ENCODE peak calls at places on chromosomes 16 and 17, in five cellular contexts. Q is iris pigment epithelial cell, P is dorsolateral prefrontal cortex, S is NCI-H748 treated with DMSO at 0.1 percent for 48 hours, Y is DMS53. V is an unnamed sample.

GRCh38 chr17:43342601-43342905 is 56.2 kb upstream of the ARL4D start:
- DNase-seq in Q (peak), S (no peak), P (no peak), Y (no peak), V (no peak)

GRCh38 chr17:2053380-2054261 is 1.3 kb upstream of the HIC1 start:
- DNase-seq in P (peak), S (peak), Y (peak), Q (peak), V (peak)

GRCh38 chr16:14449790-14450463 is 180.1 kb downstream of the PARN start:
- DNase-seq in Y (no peak), S (no peak), P (no peak), Q (peak), V (no peak)

GRCh38 chr16:19210968-19211367 is 42.9 kb downstream of the SYT17 start:
- DNase-seq in Q (no peak), P (no peak), S (no peak), Y (no peak), V (peak)

GRCh38 chr16:5526826-5527225 is 429.2 kb upstream of the EEF2KMT start:
- DNase-seq in Q (no peak), Y (no peak), S (no peak), P (no peak), V (no peak)

GRCh38 chr17:50325906-50326305 is 20.0 kb upstream of the XYLT2 start:
- DNase-seq in Q (no peak), S (no peak), Y (no peak), P (no peak), V (no peak)

GRCh38 chr17:32960815-32961214 is 30.8 kb upstream of the SPACA3 start:
- DNase-seq in S (no peak), Q (no peak), Y (no peak), P (no peak), V (no peak)

GRCh38 chr16:67030221-67030962 is 1.4 kb downstream of the CBFB start:
- DNase-seq in Q (no peak), Y (no peak), P (no peak), S (no peak), V (no peak)

GRCh38 chr17:38579934-38580333 is 25.8 kb downstream of the SRCIN1 start:
- DNase-seq in Q (peak), S (no peak), P (peak), Y (peak), V (peak)

GRCh38 chr17:72530409-72530808 is 409.6 kb downstream of the SOX9 start:
- DNase-seq in Y (no peak), P (no peak), Q (no peak), S (no peak), V (no peak)

GRCh38 chr16:87138868-87139267 is 178.3 kb downstream of the C16orf95 start:
- DNase-seq in S (no peak), Y (no peak), P (no peak), Q (no peak), V (no peak)

GRCh38 chr17:43694081-43694870 is 32.6 kb upstream of the MEOX1 start:
- DNase-seq in S (peak), Q (peak), P (peak), Y (peak), V (peak)

GRCh38 chr16:70470927-70471341 is 16.5 kb downstream of the FCSK start:
- DNase-seq in Y (peak), Q (peak), S (no peak), P (no peak), V (peak)

GRCh38 chr17:17043668-17044226 is 1.5 kb downstream of the MPRIP start:
- DNase-seq in S (no peak), P (no peak), Y (peak), Q (no peak), V (no peak)

GRCh38 chr17:9050801-9051401 is 29.6 kb downstream of the NTN1 start:
- DNase-seq in Q (no peak), Y (no peak), P (no peak), S (no peak), V (no peak)

GRCh38 chr16:87585452-87586200 is 16.7 kb upstream of the JPH3 start:
- DNase-seq in Y (no peak), P (no peak), S (no peak), Q (no peak), V (no peak)

GRCh38 chr16:5064915-5065314 is 841 bp downstream of the C16orf89 start:
- DNase-seq in S (no peak), Q (peak), P (no peak), Y (peak), V (no peak)

GRCh38 chr16:48123104-48123788 is 32.5 kb downstream of the ABCC12 start:
- DNase-seq in P (no peak), Q (peak), S (no peak), Y (peak), V (peak)

GRCh38 chr17:75077490-75078096 is 10.2 kb upstream of the SLC16A5 start:
- DNase-seq in Q (peak), P (peak), S (no peak), Y (peak), V (peak)

GRCh38 chr17:3512512-3513171 is 36.8 kb downstream of the ASPA start:
- DNase-seq in S (no peak), Q (no peak), Y (no peak), P (peak), V (peak)

GRCh38 chr17:7438050-7438614 is 1.2 kb upstream of the FGF11 start:
- DNase-seq in Y (peak), Q (no peak), P (no peak), S (peak), V (peak)

GRCh38 chr17:49616546-49617205 is 41.0 kb downstream of the NXPH3 start:
- DNase-seq in Q (no peak), Y (no peak), S (no peak), P (no peak), V (peak)

GRCh38 chr17:77645441-77646430 is 312.8 kb upstream of the TNRC6C start:
- DNase-seq in Y (no peak), S (no peak), Q (peak), P (no peak), V (no peak)

GRCh38 chr16:85659336-85659735 is 29.4 kb downstream of the GINS2 start:
- DNase-seq in S (no peak), Q (no peak), P (no peak), Y (no peak), V (no peak)

GRCh38 chr17:73733527-73733926 is 89.3 kb upstream of the SDK2 start:
- DNase-seq in S (no peak), P (no peak), Q (no peak), Y (no peak), V (peak)

GRCh38 chr17:26774291-26775218 is 519.4 kb upstream of the WSB1 start:
- DNase-seq in S (no peak), Q (no peak), Y (no peak), P (no peak), V (no peak)

GRCh38 chr16:74734361-74735161 is 33.9 kb upstream of the MLKL start:
- DNase-seq in P (no peak), S (no peak), Y (no peak), Q (no peak), V (no peak)

GRCh38 chr17:44862278-44862914 is 14.7 kb downstream of the HIGD1B start:
- DNase-seq in Y (no peak), S (no peak), P (no peak), Q (no peak), V (no peak)

GRCh38 chr16:14088155-14088753 is 17.1 kb downstream of the MRTFB start:
- DNase-seq in S (no peak), Y (no peak), P (no peak), Q (peak), V (peak)

GRCh38 chr16:80350066-80350465 is 190.7 kb upstream of the DYNLRB2 start:
- DNase-seq in Q (no peak), P (no peak), S (no peak), Y (peak), V (no peak)

GRCh38 chr17:29593546-29594440 is 861 bp downstream of the ANKRD13B start:
- DNase-seq in S (no peak), Y (peak), Q (no peak), P (no peak), V (no peak)

GRCh38 chr17:56987283-56987834 is 9.4 kb downstream of the SCPEP1 start:
- DNase-seq in S (no peak), P (no peak), Y (no peak), Q (no peak), V (no peak)

GRCh38 chr16:47053895-47054294 is 80.4 kb upstream of the DNAJA2 start:
- DNase-seq in Y (no peak), S (no peak), Q (no peak), P (no peak), V (no peak)

GRCh38 chr17:1707107-1707506 is 3.1 kb downstream of the TLCD2 start:
- DNase-seq in Y (no peak), Q (no peak), S (no peak), P (no peak), V (no peak)

GRCh38 chr17:48933035-48933434 is 11.6 kb downstream of the SNF8 start:
- DNase-seq in Y (no peak), Q (no peak), S (no peak), P (no peak), V (no peak)

GRCh38 chr16:19707699-19708497 is 10.1 kb downstream of the KNOP1 start:
- DNase-seq in Y (no peak), S (no peak), P (no peak), Q (no peak), V (no peak)

V was measured in Ammon's horn.